ENCODE peak calls at places on chromosomes 2 and 18, in seven cellular contexts. D is keratinocyte, O is IMR-90, Q is SK-N-SH, J is astrocyte, U is mesendoderm, M is MM.1S. N is an unnamed sample.

GRCh38 chr18:68796936-68797690 is 767 bp upstream of the CCDC102B start:
- DNase-seq in D (no peak), O (peak; percentile 83), Q (no peak), J (peak; percentile 74), U (peak; percentile 41), M (no peak), N (no peak)

GRCh38 chr2:134127496-134127895 is 126.4 kb upstream of the MGAT5 start:
- DNase-seq in D (no peak), O (no peak), Q (no peak), J (no peak), U (no peak), M (peak; percentile 82), N (no peak)

GRCh38 chr2:120228503-120228902 is 5.3 kb upstream of the TMEM185B start:
- DNase-seq in D (no peak), O (no peak), Q (no peak), J (no peak), U (no peak), M (no peak), N (no peak)

GRCh38 chr18:69267895-69268294 is 132.8 kb upstream of the DOK6 start:
- DNase-seq in D (no peak), O (no peak), Q (no peak), J (no peak), U (peak; percentile 31), M (no peak), N (no peak)

GRCh38 chr2:60806988-60807681 is 51.1 kb downstream of the PAPOLG start:
- DNase-seq in D (no peak), O (peak; percentile 77), Q (peak; percentile 41), J (peak; percentile 71), U (peak; percentile 79), M (peak; percentile 17), N (no peak)

GRCh38 chr2:11071207-11071606 is 84.1 kb upstream of the SLC66A3 start:
- DNase-seq in D (no peak), O (peak; percentile 20), Q (no peak), J (no peak), U (peak; percentile 59), M (no peak), N (no peak)

GRCh38 chr2:138919336-138919735 is 139.1 kb upstream of the NXPH2 start:
- DNase-seq in D (no peak), O (no peak), Q (no peak), J (no peak), U (no peak), M (no peak), N (no peak)

GRCh38 chr2:134120718-134121630 is 132.9 kb upstream of the MGAT5 start:
- DNase-seq in D (no peak), O (peak; percentile 71), Q (peak; percentile 87), J (peak; percentile 74), U (peak; percentile 65), M (peak; percentile 71), N (peak; percentile 87)

GRCh38 chr2:215528555-215528954 is 92.7 kb upstream of the FN1 start:
- DNase-seq in D (peak; percentile 85), O (peak; percentile 99), Q (no peak), J (peak; percentile 100), U (peak; percentile 16), M (no peak), N (no peak)

GRCh38 chr18:78979682-78980278 is at the start of gene SALL3:
- DNase-seq in D (no peak), O (no peak), Q (peak; percentile 50), J (no peak), U (peak; percentile 87), M (no peak), N (no peak)

GRCh38 chr18:59885579-59886163 is 14.1 kb upstream of the PMAIP1 start:
- DNase-seq in D (no peak), O (peak; percentile 92), Q (no peak), J (peak; percentile 93), U (no peak), M (peak; percentile 55), N (no peak)

GRCh38 chr2:72923833-72924352 is 6.6 kb downstream of the EMX1 start:
- DNase-seq in D (no peak), O (no peak), Q (peak; percentile 47), J (no peak), U (no peak), M (no peak), N (no peak)

GRCh38 chr2:34991508-34992274 is 1363.9 kb upstream of the CRIM1 start:
- DNase-seq in D (no peak), O (no peak), Q (no peak), J (no peak), U (no peak), M (no peak), N (no peak)

GRCh38 chr2:186456941-186457340 is 29.1 kb upstream of the ZC3H15 start:
- DNase-seq in D (no peak), O (peak; percentile 92), Q (no peak), J (peak; percentile 99), U (no peak), M (no peak), N (no peak)

GRCh38 chr2:152335851-152336102 is 803 bp downstream of the FMNL2 start:
- DNase-seq in D (no peak), O (no peak), Q (peak; percentile 77), J (no peak), U (no peak), M (no peak), N (peak; percentile 80)

GRCh38 chr18:79533591-79533990 is 137.9 kb downstream of the NFATC1 start:
- DNase-seq in D (no peak), O (no peak), Q (no peak), J (no peak), U (no peak), M (no peak), N (peak; percentile 54)

GRCh38 chr2:232292395-232293154 is 86.0 kb upstream of the ALPP start:
- DNase-seq in D (no peak), O (peak; percentile 51), Q (peak; percentile 25), J (no peak), U (peak; percentile 89), M (peak; percentile 67), N (no peak)

GRCh38 chr2:239985356-239985755 is 39.8 kb downstream of the NDUFA10 start:
- DNase-seq in D (no peak), O (no peak), Q (no peak), J (no peak), U (no peak), M (no peak), N (no peak)
- H3K4me3 ChIP-seq in D (no peak overlapping the region), O (no peak overlapping the region), Q (no peak overlapping the region), J (no peak overlapping the region), U (no peak overlapping the region), M (no peak overlapping the region), N (no peak overlapping the region)

DNA sequence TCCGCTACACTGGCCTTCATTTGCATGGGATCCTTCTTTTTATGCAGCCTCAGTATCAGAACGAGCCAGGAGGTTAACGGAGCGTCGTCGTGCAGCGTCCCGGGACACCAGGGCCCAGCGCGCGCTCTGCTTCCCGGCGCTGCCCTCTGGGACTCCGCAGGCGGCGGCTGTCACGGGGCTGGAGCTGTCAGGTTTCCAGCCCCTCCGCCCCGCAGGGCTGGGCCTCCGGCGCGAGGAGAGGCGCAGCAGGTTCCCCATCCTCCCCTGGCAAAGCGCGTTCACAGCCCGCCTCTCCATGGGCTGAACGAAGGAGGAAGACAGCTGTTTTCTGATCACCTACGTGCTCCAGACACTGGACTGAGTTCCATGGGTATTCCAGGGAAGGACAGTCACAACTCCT is 12.5 kb upstream of the PAX8 start:
- DNase-seq in D (no peak), O (no peak), Q (no peak), J (no peak), U (peak; percentile 20), M (no peak), N (peak; percentile 72)
- H3K4me1 ChIP-seq in D (peaks cover 2% of the 10 kb centered on the region), O (no peaks in the 10 kb centered on the region), Q (no peaks in the 10 kb centered on the region), J (no peaks in the 10 kb centered on the region), U (no peaks in the 10 kb centered on the region), M (no peaks in the 10 kb centered on the region), N (no peaks in the 10 kb centered on the region)

GRCh38 chr2:88690591-88691338 is 708 bp upstream of the RPIA start:
- DNase-seq in D (peak; percentile 36), O (peak; percentile 2), Q (peak; percentile 32), J (peak; percentile 2), U (no peak), M (peak; percentile 73), N (peak; percentile 77)

GRCh38 chr2:88691339-88692183 is at the start of gene RPIA:
- DNase-seq in D (peak; percentile 83), O (peak; percentile 98), Q (peak; percentile 97), J (peak; percentile 95), U (peak; percentile 99), M (peak; percentile 100), N (peak; percentile 99)

GRCh38 chr2:88694015-88694414 is 2.5 kb downstream of the RPIA start:
- DNase-seq in D (no peak), O (no peak), Q (no peak), J (no peak), U (no peak), M (no peak), N (no peak)

GRCh38 chr2:88687384-88687783 is 4.1 kb upstream of the RPIA start:
- DNase-seq in D (no peak), O (no peak), Q (no peak), J (no peak), U (no peak), M (no peak), N (no peak)

DNA sequence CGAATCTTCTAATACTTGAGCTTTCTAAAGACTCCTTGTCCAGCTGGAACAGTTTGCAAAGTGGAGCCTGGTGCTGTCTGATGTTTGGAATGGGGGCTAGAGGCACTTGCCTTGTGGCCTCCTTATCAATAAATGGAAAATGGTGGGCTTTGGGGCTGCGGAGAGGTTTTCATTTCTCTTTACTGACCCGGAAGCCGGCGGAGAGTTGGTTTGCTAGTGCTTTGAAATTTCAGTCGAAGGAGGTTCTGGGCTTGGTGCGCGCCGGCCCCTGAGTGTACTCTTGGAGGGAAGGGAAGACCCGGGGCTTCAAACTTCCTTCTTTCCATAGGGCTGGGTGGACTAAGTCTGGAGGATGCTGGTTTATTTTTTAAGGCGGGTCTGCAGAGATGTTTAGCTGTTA is 714 bp downstream of the RPIA start:
- DNase-seq in D (no peak), O (peak; percentile 7), Q (peak; percentile 33), J (peak; percentile 2), U (peak; percentile 32), M (peak; percentile 50), N (no peak)
- H3K9ac ChIP-seq in D (peak overlapping the region; percentile 75), O (peak overlapping the region; percentile 35), Q (peak overlapping the region; percentile 67), J (peak overlapping the region; percentile 79), U (peak overlapping the region; percentile 87), M (peak overlapping the region; percentile 57), N (peak overlapping the region; percentile 65)

GRCh38 chr2:174774828-174775227 is 10.6 kb upstream of the CHRNA1 start:
- DNase-seq in D (no peak), O (no peak), Q (no peak), J (no peak), U (no peak), M (no peak), N (no peak)

GRCh38 chr2:174771136-174771535 is 6.9 kb upstream of the CHRNA1 start:
- DNase-seq in D (no peak), O (no peak), Q (peak; percentile 52), J (no peak), U (no peak), M (no peak), N (no peak)

GRCh38 chr2:174771631-174772491 is 7.6 kb upstream of the CHRNA1 start:
- DNase-seq in D (peak; percentile 25), O (peak; percentile 82), Q (peak; percentile 81), J (peak; percentile 73), U (peak; percentile 95), M (peak; percentile 72), N (peak; percentile 84)

GRCh38 chr2:174773191-174773590 is 8.9 kb upstream of the CHRNA1 start:
- DNase-seq in D (no peak), O (no peak), Q (no peak), J (no peak), U (no peak), M (no peak), N (no peak)

GRCh38 chr2:174772492-174772801 is 8.2 kb upstream of the CHRNA1 start:
- DNase-seq in D (no peak), O (no peak), Q (no peak), J (no peak), U (no peak), M (no peak), N (no peak)
- H3K4me3 ChIP-seq in D (no peak overlapping the region), O (no peak overlapping the region), Q (no peak overlapping the region), J (no peak overlapping the region), U (no peak overlapping the region), M (no peak overlapping the region), N (peak overlapping the region; percentile 40)

GRCh38 chr2:196245746-196246145 is 74.4 kb upstream of the STK17B start:
- DNase-seq in D (no peak), O (no peak), Q (no peak), J (no peak), U (no peak), M (no peak), N (no peak)
- H3K4me1 ChIP-seq in D (peaks cover 18% of the 10 kb centered on the region), O (peaks cover 10% of the 10 kb centered on the region), Q (no peaks in the 10 kb centered on the region), J (peaks cover 30% of the 10 kb centered on the region), U (no peaks in the 10 kb centered on the region), M (peaks cover 20% of the 10 kb centered on the region), N (no peaks in the 10 kb centered on the region)